ENCODE peak calls at places on chromosome 14, in eight cellular contexts. U is BJ, J is coronary artery, E is Peyer's patch, H is fibroblast of the aortic adventitia, L is RWPE2, Q is AG09309, F is AG04449. A is an unnamed sample.

GRCh38 chr14:73714656-73715081 is 485 bp upstream of the PNMA1 start:
- DNase-seq in L (no peak), E (no peak), J (no peak), F (no peak), Q (no peak), H (peak), U (no peak), A (no peak)

GRCh38 chr14:25026476-25027137 is 23.3 kb downstream of the STXBP6 start:
- DNase-seq in H (no peak), J (no peak), F (no peak), Q (no peak), U (no peak), L (no peak), E (no peak), A (no peak)

GRCh38 chr14:78074546-78074945 is 95.6 kb upstream of the NRXN3 start:
- DNase-seq in F (no peak), U (no peak), L (no peak), Q (no peak), H (no peak), E (no peak), J (no peak), A (no peak)

GRCh38 chr14:89040080-89040437 is 215.6 kb downstream of the TTC8 start:
- DNase-seq in L (no peak), F (no peak), E (no peak), U (no peak), H (no peak), J (no peak), Q (no peak), A (no peak)

GRCh38 chr14:105862581-105863239 is 336.3 kb downstream of the TMEM121 start:
- DNase-seq in J (peak), H (no peak), F (no peak), L (peak), Q (no peak), U (no peak), E (no peak), A (no peak)

GRCh38 chr14:35285168-35285990 is 6.8 kb upstream of the PSMA6 start:
- DNase-seq in F (no peak), E (no peak), Q (no peak), H (no peak), U (no peak), J (no peak), L (no peak), A (no peak)

GRCh38 chr14:37466623-37467088 is 128.4 kb downstream of the FOXA1 start:
- DNase-seq in J (no peak), H (no peak), L (no peak), U (no peak), Q (no peak), E (no peak), F (no peak), A (no peak)

GRCh38 chr14:93207468-93208308 is 632 bp downstream of the UBR7 start:
- DNase-seq in F (no peak), U (no peak), H (peak), J (no peak), L (peak), Q (no peak), E (peak), A (no peak)

GRCh38 chr14:100012478-100012925 is 52.7 kb upstream of the EVL start:
- DNase-seq in Q (peak), U (no peak), E (no peak), F (no peak), J (no peak), H (peak), L (no peak), A (no peak)

GRCh38 chr14:61335049-61335448 is 13.7 kb downstream of the PRKCH start:
- DNase-seq in E (no peak), J (no peak), L (no peak), F (no peak), Q (no peak), H (no peak), U (no peak), A (no peak)

GRCh38 chr14:22282429-22282828 is 306.6 kb downstream of the DAD1 start:
- DNase-seq in F (no peak), E (no peak), H (no peak), J (no peak), U (no peak), L (no peak), Q (no peak), A (no peak)

GRCh38 chr14:82905762-82906161 is 1372.1 kb upstream of the SEL1L start:
- DNase-seq in E (no peak), H (no peak), Q (no peak), F (no peak), U (no peak), L (no peak), J (no peak), A (no peak)

GRCh38 chr14:35213869-35214387 is 78.3 kb upstream of the PSMA6 start:
- DNase-seq in E (no peak), L (no peak), H (peak), U (no peak), F (no peak), Q (no peak), J (no peak), A (no peak)

GRCh38 chr14:31937730-31938346 is 139.3 kb upstream of the ARHGAP5 start:
- DNase-seq in J (no peak), H (peak), L (peak), F (no peak), Q (no peak), E (peak), U (peak), A (no peak)

GRCh38 chr14:20657216-20658211 is 16.0 kb upstream of the OR6S1 start:
- DNase-seq in U (no peak), L (peak), F (no peak), J (no peak), H (no peak), E (no peak), Q (no peak), A (peak)

GRCh38 chr14:63174760-63175191 is 29.5 kb upstream of the RHOJ start:
- DNase-seq in L (no peak), Q (no peak), H (peak), F (no peak), J (no peak), U (peak), E (no peak), A (peak)

GRCh38 chr14:56494167-56494566 is 85.4 kb upstream of the TMEM260 start:
- DNase-seq in E (no peak), Q (no peak), H (no peak), L (no peak), J (no peak), F (no peak), U (no peak), A (peak)

GRCh38 chr14:73786942-73787759 is 64.5 kb upstream of the PTGR2 start:
- DNase-seq in E (peak), H (peak), L (peak), J (peak), U (no peak), F (no peak), Q (no peak), A (no peak)

GRCh38 chr14:23093526-23093925 is 1.4 kb downstream of the ACIN1 start:
- DNase-seq in L (no peak), E (no peak), H (no peak), J (no peak), U (no peak), F (no peak), Q (no peak), A (no peak)

DNA sequence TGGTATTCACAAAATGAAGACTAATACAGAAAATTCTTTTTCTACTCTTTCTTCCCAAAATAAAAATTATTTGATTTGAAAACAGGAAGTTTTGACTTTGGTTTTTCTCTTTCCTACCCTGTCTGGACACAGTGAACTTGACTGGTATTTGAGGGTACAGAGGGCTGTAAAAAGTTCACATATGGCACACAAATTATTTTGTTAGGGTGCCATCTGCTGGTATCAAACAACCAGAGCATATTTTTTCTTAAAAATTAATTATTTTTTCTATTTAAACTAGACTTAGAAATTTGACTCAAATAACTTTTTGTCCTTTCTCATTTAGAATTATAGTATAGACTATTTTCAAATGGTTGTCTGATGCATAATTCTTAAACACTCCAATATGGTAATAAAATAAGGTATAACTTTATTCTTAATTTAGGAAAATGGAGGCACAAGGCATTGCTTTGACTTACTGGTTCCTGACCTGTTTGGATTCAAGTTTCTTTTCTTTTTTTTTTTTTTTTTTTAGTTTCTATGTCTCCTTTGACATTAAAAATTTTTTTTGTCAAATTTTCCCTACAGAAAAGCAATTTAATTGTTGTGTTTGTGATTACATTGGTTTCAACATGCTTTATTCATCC is 390.6 kb downstream of the PRKD1 start:
- DNase-seq in Q (peak), E (no peak), L (no peak), H (peak), F (no peak), U (no peak), J (no peak), A (no peak)
- TF ChIP-seq CTCF in Q (peak), E (no peak), L (peak), H (peak), F (no peak), U (peak), J (no peak), A (peak)

GRCh38 chr14:71399057-71399487 is 491.8 kb downstream of the PCNX1 start:
- DNase-seq in Q (no peak), H (peak), J (no peak), U (no peak), F (no peak), L (no peak), E (no peak), A (no peak)
- H3K4me3 ChIP-seq in Q (no peak), H (no peak), J (no peak), U (no peak), F (no peak), L (no peak), E (no peak), A (no peak)

DNA sequence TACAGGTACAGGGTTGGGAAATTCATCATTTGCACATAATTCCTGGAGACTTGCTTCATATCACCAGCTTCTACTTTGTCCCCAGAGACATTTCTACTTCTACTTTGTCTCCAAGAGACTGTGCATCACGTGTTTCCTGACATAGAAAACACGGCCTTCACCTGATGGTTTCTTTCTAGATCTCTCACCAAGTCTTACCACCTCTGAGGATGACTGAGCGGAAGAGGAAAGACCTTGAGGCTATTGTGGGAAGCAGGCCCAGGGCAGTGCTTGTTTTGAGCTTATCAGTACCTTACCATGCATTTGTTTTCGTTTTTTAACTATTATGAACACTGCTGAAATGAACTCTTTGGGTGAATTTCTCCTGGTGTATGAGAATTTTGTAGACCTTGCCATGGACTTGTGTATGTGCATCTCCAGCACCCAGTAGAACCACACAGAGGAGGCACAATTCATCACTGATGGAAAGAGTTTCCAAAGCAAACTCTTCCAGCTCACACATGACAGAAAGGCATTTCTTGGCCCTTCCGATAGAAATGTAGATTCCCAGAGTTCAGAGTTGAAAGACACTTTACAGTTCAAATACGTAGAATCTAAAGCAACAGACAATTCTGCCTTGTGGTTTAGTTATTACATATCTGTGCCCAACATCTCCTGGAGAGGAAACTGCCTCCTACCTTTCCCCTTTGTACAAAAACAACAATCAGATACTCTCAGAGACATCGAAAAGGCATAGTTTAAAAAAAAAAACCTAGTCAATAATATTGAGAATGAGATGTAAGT is 434.7 kb downstream of the FUT8 start:
- DNase-seq in L (no peak), F (no peak), Q (no peak), J (no peak), H (no peak), E (peak), U (no peak), A (no peak)
- TF ChIP-seq CTCF in L (no peak), F (no peak), Q (no peak), J (no peak), H (no peak), E (no peak), U (no peak), A (no peak)

DNA sequence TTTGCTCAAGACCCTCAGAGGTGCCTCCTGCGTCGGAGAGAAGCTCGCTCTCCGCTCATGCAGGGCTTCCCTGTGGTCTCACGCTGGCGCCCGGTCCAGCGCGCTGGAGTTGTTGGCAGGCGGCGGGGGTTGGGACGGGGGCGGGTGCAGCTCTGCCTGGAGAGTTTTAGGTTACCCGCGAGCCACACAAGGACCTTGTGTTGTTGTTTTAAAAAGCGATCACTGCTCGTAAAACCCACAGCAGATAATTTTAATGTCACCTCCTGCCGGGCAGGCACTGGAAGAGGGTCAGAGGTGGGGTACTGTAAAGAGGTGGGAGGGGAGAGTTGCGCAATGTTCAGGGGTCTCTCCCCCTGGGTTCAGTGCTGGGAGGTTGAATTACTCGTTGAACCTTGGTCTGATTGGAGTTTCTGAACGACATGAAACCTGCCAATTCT is 853 bp downstream of the SMOC1 start:
- DNase-seq in F (no peak), E (no peak), Q (no peak), L (no peak), J (peak), U (no peak), H (no peak), A (no peak)
- H3K4me3 ChIP-seq in F (no peak), E (peak), Q (no peak), L (peak), J (peak), U (no peak), H (no peak), A (no peak)

GRCh38 chr14:103281496-103282231 is 52.4 kb upstream of the EIF5 start:
- DNase-seq in U (no peak), J (no peak), L (no peak), E (no peak), H (peak), F (no peak), Q (peak), A (no peak)
- TF ChIP-seq CTCF in U (peak), J (no peak), L (peak), E (peak), H (peak), F (peak), Q (peak), A (no peak)

GRCh38 chr14:75577090-75577489 is 1.3 kb upstream of the FLVCR2 start:
- DNase-seq in U (no peak), E (no peak), J (no peak), L (no peak), Q (no peak), F (no peak), H (no peak), A (no peak)
- H3K4me3 ChIP-seq in U (no peak), E (no peak), J (no peak), L (no peak), Q (no peak), F (no peak), H (no peak), A (no peak)

GRCh38 chr14:53663709-53664108 is 292.9 kb downstream of the BMP4 start:
- DNase-seq in L (no peak), U (no peak), Q (no peak), E (no peak), H (peak), J (no peak), F (no peak), A (no peak)
- TF ChIP-seq CTCF in L (peak), U (peak), Q (peak), E (peak), H (peak), J (no peak), F (peak), A (peak)

GRCh38 chr14:96212140-96212539 is 7.5 kb downstream of the BDKRB2 start:
- DNase-seq in E (no peak), U (no peak), J (no peak), Q (no peak), F (no peak), L (no peak), H (no peak), A (no peak)

GRCh38 chr14:96215845-96216244 is 11.2 kb downstream of the BDKRB2 start:
- DNase-seq in H (no peak), J (no peak), L (no peak), E (no peak), F (no peak), U (no peak), Q (no peak), A (no peak)

GRCh38 chr14:96213871-96214465 is 9.3 kb downstream of the BDKRB2 start:
- DNase-seq in E (no peak), U (no peak), H (no peak), F (no peak), L (peak), Q (no peak), J (no peak), A (no peak)

GRCh38 chr14:96216627-96217026 is 12.0 kb downstream of the BDKRB2 start:
- DNase-seq in F (no peak), J (no peak), Q (no peak), U (no peak), E (no peak), L (no peak), H (no peak), A (no peak)

GRCh38 chr14:96212896-96213295 is 8.3 kb downstream of the BDKRB2 start:
- DNase-seq in E (no peak), J (no peak), F (no peak), L (no peak), U (no peak), Q (no peak), H (no peak), A (no peak)
- H3K4me3 ChIP-seq in E (no peak), J (no peak), F (no peak), L (no peak), U (no peak), Q (no peak), H (no peak), A (no peak)

GRCh38 chr14:76501156-76501555 is 125.2 kb downstream of the ESRRB start:
- DNase-seq in H (no peak), Q (no peak), F (no peak), J (no peak), E (no peak), L (no peak), U (no peak), A (no peak)

GRCh38 chr14:76500011-76500410 is 124.1 kb downstream of the ESRRB start:
- DNase-seq in H (peak), L (peak), Q (no peak), J (no peak), U (no peak), E (no peak), F (no peak), A (no peak)

GRCh38 chr14:76500480-76500879 is 124.5 kb downstream of the ESRRB start:
- DNase-seq in Q (no peak), L (peak), F (no peak), E (no peak), H (no peak), J (no peak), U (no peak), A (no peak)

GRCh38 chr14:76502219-76502618 is 126.3 kb downstream of the ESRRB start:
- DNase-seq in L (no peak), J (no peak), F (no peak), U (no peak), H (no peak), E (no peak), Q (no peak), A (no peak)

GRCh38 chr14:76502638-76503037 is 126.7 kb downstream of the ESRRB start:
- DNase-seq in Q (no peak), F (no peak), H (no peak), E (no peak), L (no peak), J (no peak), U (no peak), A (no peak)
- TF ChIP-seq CTCF in Q (no peak), F (no peak), H (no peak), E (no peak), L (no peak), J (no peak), U (no peak), A (no peak)

GRCh38 chr14:95699397-95699796 is 13.2 kb downstream of the TCL1B start:
- DNase-seq in H (no peak), F (no peak), E (no peak), J (no peak), Q (no peak), U (no peak), L (no peak), A (no peak)

GRCh38 chr14:95698287-95698686 is 12.1 kb downstream of the TCL1B start:
- DNase-seq in E (no peak), L (no peak), U (no peak), F (no peak), H (no peak), J (no peak), Q (no peak), A (no peak)

GRCh38 chr14:95701846-95702221 is 12.1 kb downstream of the TCL1A start:
- DNase-seq in J (no peak), E (no peak), U (no peak), L (no peak), H (peak), Q (no peak), F (no peak), A (no peak)

GRCh38 chr14:95697764-95698163 is 11.5 kb downstream of the TCL1B start:
- DNase-seq in F (no peak), L (no peak), H (no peak), Q (no peak), E (peak), J (no peak), U (no peak), A (no peak)

DNA sequence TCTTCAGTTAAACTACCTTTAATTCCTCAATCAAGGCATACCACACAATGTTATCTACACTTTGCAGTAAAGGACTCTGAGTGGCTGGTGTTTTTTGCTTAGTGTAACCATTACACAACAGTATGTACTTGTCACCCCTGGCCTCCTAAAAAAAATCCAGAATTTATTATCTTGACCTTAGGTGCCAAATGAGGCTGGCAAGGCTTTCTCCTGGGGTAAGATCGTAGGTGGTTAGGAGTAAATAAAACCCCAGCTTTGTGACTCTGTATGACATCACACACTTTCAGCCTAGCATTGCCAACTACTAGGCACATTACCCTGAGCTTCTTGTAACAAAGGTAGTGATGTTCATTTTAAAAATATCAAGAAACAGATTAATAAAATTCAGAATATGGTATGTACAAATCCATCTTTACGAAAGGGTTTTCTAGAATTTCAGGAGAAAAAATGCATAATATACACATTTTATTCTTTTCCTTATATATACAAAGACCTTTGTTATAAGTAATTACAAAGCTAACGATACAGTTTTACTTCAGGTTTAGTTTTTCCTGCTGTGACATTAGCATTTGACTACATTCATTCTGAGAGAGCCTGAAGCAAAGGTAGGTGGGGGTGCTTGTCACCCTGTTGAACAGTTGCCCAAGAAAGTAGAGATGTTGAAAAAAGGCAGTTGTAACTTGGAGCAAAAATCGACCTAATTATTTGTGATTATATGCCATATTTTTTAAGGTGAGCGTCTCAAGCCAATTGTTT is 13.5 kb downstream of the TCL1A start:
- DNase-seq in U (no peak), L (no peak), E (no peak), J (no peak), Q (no peak), F (no peak), H (no peak), A (no peak)
- H3K4me3 ChIP-seq in U (no peak), L (no peak), E (no peak), J (no peak), Q (no peak), F (no peak), H (no peak), A (no peak)

A was measured in LNCaP clone FGC.